ENCODE peak calls at places on chromosome 18, in eight cellular contexts. One of them, this sample, is unnamed.

GRCh38 chr18:59446012-59446411 is 86.9 kb upstream of the LMAN1 start:
- DNase-seq in HCT116: no peak
- DNase-seq in stomach: no peak
- DNase-seq in HepG2: no peak
- DNase-seq in H1: no peak
- DNase-seq in endothelial cell of umbilical vein: no peak
- DNase-seq in prostate gland: no peak
- DNase-seq in transverse colon: no peak
- DNase-seq in this sample: no peak

GRCh38 chr18:10190564-10190963 is 263.9 kb upstream of the APCDD1 start:
- DNase-seq in prostate gland: no peak
- DNase-seq in endothelial cell of umbilical vein: no peak
- DNase-seq in H1: no peak
- DNase-seq in transverse colon: no peak
- DNase-seq in HepG2: no peak
- DNase-seq in HCT116: no peak
- DNase-seq in stomach: no peak
- DNase-seq in this sample: no peak

GRCh38 chr18:78390348-78390929 is 589.2 kb upstream of the SALL3 start:
- DNase-seq in H1: no peak
- DNase-seq in HCT116: no peak
- DNase-seq in prostate gland: no peak
- DNase-seq in stomach: no peak
- DNase-seq in transverse colon: no peak
- DNase-seq in endothelial cell of umbilical vein: no peak
- DNase-seq in HepG2: no peak
- DNase-seq in this sample: no peak

GRCh38 chr18:12552884-12553242 is 105.0 kb downstream of the SPIRE1 start:
- DNase-seq in endothelial cell of umbilical vein: no peak
- DNase-seq in H1: no peak
- DNase-seq in prostate gland: no peak
- DNase-seq in stomach: no peak
- DNase-seq in HepG2: no peak
- DNase-seq in transverse colon: no peak
- DNase-seq in HCT116: no peak
- DNase-seq in this sample: no peak

GRCh38 chr18:12990128-12990485 is 1.1 kb upstream of the CEP192 start:
- DNase-seq in transverse colon: no peak
- DNase-seq in HepG2: no peak
- DNase-seq in prostate gland: no peak
- DNase-seq in stomach: no peak
- DNase-seq in endothelial cell of umbilical vein: no peak
- DNase-seq in H1: no peak
- DNase-seq in HCT116: no peak
- DNase-seq in this sample: no peak

GRCh38 chr18:67794512-67794911 is 278.0 kb upstream of the DSEL start:
- DNase-seq in HCT116: no peak
- DNase-seq in transverse colon: no peak
- DNase-seq in stomach: no peak
- DNase-seq in H1: no peak
- DNase-seq in endothelial cell of umbilical vein: no peak
- DNase-seq in HepG2: no peak
- DNase-seq in prostate gland: no peak
- DNase-seq in this sample: no peak

GRCh38 chr18:42094875-42095274 is 139.8 kb downstream of the PIK3C3 start:
- DNase-seq in transverse colon: no peak
- DNase-seq in H1: no peak
- DNase-seq in endothelial cell of umbilical vein: no peak
- DNase-seq in HepG2: no peak
- DNase-seq in HCT116: no peak
- DNase-seq in stomach: no peak
- DNase-seq in prostate gland: no peak
- DNase-seq in this sample: no peak

GRCh38 chr18:46939337-46939963 is 22.0 kb downstream of the KATNAL2 start:
- DNase-seq in stomach: no peak
- DNase-seq in prostate gland: no peak
- DNase-seq in H1: no peak
- DNase-seq in endothelial cell of umbilical vein: no peak
- DNase-seq in transverse colon: no peak
- DNase-seq in HCT116: no peak
- DNase-seq in HepG2: peak; percentile 15
- DNase-seq in this sample: no peak

GRCh38 chr18:11320981-11321380 is 171.6 kb upstream of the PIEZO2 start:
- DNase-seq in transverse colon: no peak
- DNase-seq in prostate gland: no peak
- DNase-seq in stomach: no peak
- DNase-seq in H1: no peak
- DNase-seq in HepG2: no peak
- DNase-seq in endothelial cell of umbilical vein: no peak
- DNase-seq in HCT116: no peak
- DNase-seq in this sample: no peak

DNA sequence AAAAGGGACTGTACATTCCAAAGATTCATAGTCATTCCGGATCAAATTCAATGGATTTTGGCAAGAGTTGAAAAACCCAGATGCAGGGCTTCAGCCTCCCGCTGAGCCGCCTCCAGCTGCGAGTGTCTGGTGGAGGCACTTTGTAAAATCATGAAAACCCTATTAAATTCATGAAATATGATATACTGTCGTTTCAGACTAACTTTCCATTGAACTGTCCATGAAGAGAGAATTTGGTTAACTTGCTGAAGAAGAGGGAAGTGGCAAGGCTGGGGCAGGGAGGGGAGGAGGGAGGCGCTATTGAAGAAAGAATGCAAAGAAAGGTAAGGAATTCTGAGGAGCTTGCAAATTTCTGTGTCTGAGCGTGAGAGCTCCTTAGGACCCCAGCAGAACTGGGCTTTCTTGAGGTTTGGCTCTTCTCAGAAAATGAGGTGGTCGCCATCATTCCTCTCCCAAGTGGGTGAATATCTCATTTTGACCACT is 25.7 kb upstream of the SLC14A2 start:
- DNase-seq in HCT116: no peak
- DNase-seq in HepG2: no peak
- DNase-seq in stomach: no peak
- DNase-seq in transverse colon: no peak
- DNase-seq in prostate gland: no peak
- DNase-seq in H1: no peak
- DNase-seq in endothelial cell of umbilical vein: no peak
- DNase-seq in this sample: no peak
- TF ChIP-seq POLR2AphosphoS5 in HCT116: no peak
- TF ChIP-seq POLR2AphosphoS5 in HepG2: no peak
- TF ChIP-seq POLR2AphosphoS5 in stomach: no peak
- TF ChIP-seq POLR2AphosphoS5 in transverse colon: no peak
- TF ChIP-seq POLR2AphosphoS5 in prostate gland: no peak
- TF ChIP-seq POLR2AphosphoS5 in H1: no peak
- TF ChIP-seq POLR2AphosphoS5 in endothelial cell of umbilical vein: no peak
- TF ChIP-seq POLR2AphosphoS5 in this sample: no peak

DNA sequence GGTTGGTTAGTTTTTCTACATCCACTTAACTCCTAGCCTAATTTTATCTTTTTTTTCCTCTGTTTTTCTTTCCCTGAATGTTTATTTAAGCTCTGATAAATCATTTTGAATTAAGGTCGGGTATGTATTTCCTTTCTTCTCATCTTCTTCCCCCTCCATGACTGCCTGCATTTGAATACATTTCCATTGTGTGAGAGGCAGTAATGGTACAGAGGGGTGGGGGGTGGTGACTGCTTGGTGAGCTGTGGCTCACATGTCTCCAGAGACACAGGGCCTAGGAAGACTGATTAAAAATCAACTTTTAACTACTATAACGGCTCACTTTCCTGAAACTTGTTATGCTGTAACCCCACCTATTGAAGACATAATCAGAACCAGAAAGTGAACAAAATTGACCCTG is 58.0 kb downstream of the NEDD4L start:
- DNase-seq in prostate gland: no peak
- DNase-seq in H1: no peak
- DNase-seq in stomach: no peak
- DNase-seq in transverse colon: no peak
- DNase-seq in endothelial cell of umbilical vein: no peak
- DNase-seq in HepG2: no peak
- DNase-seq in HCT116: no peak
- DNase-seq in this sample: no peak
- H3K4me1 ChIP-seq in prostate gland: no peaks in the 10 kb centered on the region
- H3K4me1 ChIP-seq in H1: peaks cover 12% of the 10 kb centered on the region
- H3K4me1 ChIP-seq in stomach: peaks cover 49% of the 10 kb centered on the region
- H3K4me1 ChIP-seq in transverse colon: peaks cover 7% of the 10 kb centered on the region
- H3K4me1 ChIP-seq in endothelial cell of umbilical vein: peaks cover 6% of the 10 kb centered on the region
- H3K4me1 ChIP-seq in HepG2: peaks cover 49% of the 10 kb centered on the region
- H3K4me1 ChIP-seq in HCT116: no peaks in the 10 kb centered on the region
- H3K4me1 ChIP-seq in this sample: no peaks in the 10 kb centered on the region

GRCh38 chr18:3251249-3251962 is 3.8 kb downstream of the MYL12A start:
- DNase-seq in stomach: no peak
- DNase-seq in HCT116: no peak
- DNase-seq in transverse colon: no peak
- DNase-seq in endothelial cell of umbilical vein: peak; percentile 28
- DNase-seq in prostate gland: no peak
- DNase-seq in HepG2: no peak
- DNase-seq in H1: no peak
- DNase-seq in this sample: no peak
- TF ChIP-seq POLR2AphosphoS5 in stomach: no peak
- TF ChIP-seq POLR2AphosphoS5 in HCT116: no peak
- TF ChIP-seq POLR2AphosphoS5 in transverse colon: no peak
- TF ChIP-seq POLR2AphosphoS5 in endothelial cell of umbilical vein: peak; percentile 64
- TF ChIP-seq POLR2AphosphoS5 in prostate gland: no peak
- TF ChIP-seq POLR2AphosphoS5 in HepG2: no peak
- TF ChIP-seq POLR2AphosphoS5 in H1: peak; percentile 50
- TF ChIP-seq POLR2AphosphoS5 in this sample: no peak

GRCh38 chr18:63312731-63313408 is 6.7 kb downstream of the BCL2 start:
- DNase-seq in endothelial cell of umbilical vein: no peak
- DNase-seq in HCT116: no peak
- DNase-seq in stomach: no peak
- DNase-seq in transverse colon: no peak
- DNase-seq in HepG2: no peak
- DNase-seq in prostate gland: no peak
- DNase-seq in H1: no peak
- DNase-seq in this sample: no peak

GRCh38 chr18:63314991-63315662 is 4.4 kb downstream of the BCL2 start:
- DNase-seq in H1: no peak
- DNase-seq in endothelial cell of umbilical vein: no peak
- DNase-seq in HCT116: no peak
- DNase-seq in stomach: no peak
- DNase-seq in transverse colon: no peak
- DNase-seq in HepG2: no peak
- DNase-seq in prostate gland: no peak
- DNase-seq in this sample: no peak

GRCh38 chr18:63314062-63314790 is 5.3 kb downstream of the BCL2 start:
- DNase-seq in endothelial cell of umbilical vein: no peak
- DNase-seq in prostate gland: no peak
- DNase-seq in stomach: no peak
- DNase-seq in H1: no peak
- DNase-seq in transverse colon: no peak
- DNase-seq in HepG2: no peak
- DNase-seq in HCT116: no peak
- DNase-seq in this sample: no peak

GRCh38 chr18:63311481-63312409 is 7.8 kb downstream of the BCL2 start:
- DNase-seq in stomach: no peak
- DNase-seq in HCT116: no peak
- DNase-seq in prostate gland: no peak
- DNase-seq in transverse colon: no peak
- DNase-seq in endothelial cell of umbilical vein: no peak
- DNase-seq in HepG2: no peak
- DNase-seq in H1: no peak
- DNase-seq in this sample: no peak

GRCh38 chr18:63313409-63313917 is 6.1 kb downstream of the BCL2 start:
- DNase-seq in HCT116: no peak
- DNase-seq in endothelial cell of umbilical vein: no peak
- DNase-seq in H1: no peak
- DNase-seq in transverse colon: no peak
- DNase-seq in stomach: no peak
- DNase-seq in prostate gland: no peak
- DNase-seq in HepG2: no peak
- DNase-seq in this sample: no peak
- H3K4me1 ChIP-seq in HCT116: no peaks in the 10 kb centered on the region
- H3K4me1 ChIP-seq in endothelial cell of umbilical vein: peaks cover 6% of the 10 kb centered on the region
- H3K4me1 ChIP-seq in H1: peaks cover 1% of the 10 kb centered on the region
- H3K4me1 ChIP-seq in transverse colon: peaks cover 3% of the 10 kb centered on the region
- H3K4me1 ChIP-seq in stomach: peaks cover 38% of the 10 kb centered on the region
- H3K4me1 ChIP-seq in prostate gland: no peaks in the 10 kb centered on the region
- H3K4me1 ChIP-seq in HepG2: peaks cover 16% of the 10 kb centered on the region
- H3K4me1 ChIP-seq in this sample: no peaks in the 10 kb centered on the region

GRCh38 chr18:34803877-34804276 is 93.8 kb downstream of the DTNA start:
- DNase-seq in endothelial cell of umbilical vein: no peak
- DNase-seq in stomach: no peak
- DNase-seq in HepG2: no peak
- DNase-seq in HCT116: no peak
- DNase-seq in prostate gland: no peak
- DNase-seq in transverse colon: no peak
- DNase-seq in H1: no peak
- DNase-seq in this sample: no peak
- TF ChIP-seq POLR2AphosphoS5 in endothelial cell of umbilical vein: no peak
- TF ChIP-seq POLR2AphosphoS5 in stomach: no peak
- TF ChIP-seq POLR2AphosphoS5 in HepG2: no peak
- TF ChIP-seq POLR2AphosphoS5 in HCT116: no peak
- TF ChIP-seq POLR2AphosphoS5 in prostate gland: no peak
- TF ChIP-seq POLR2AphosphoS5 in transverse colon: no peak
- TF ChIP-seq POLR2AphosphoS5 in H1: no peak
- TF ChIP-seq POLR2AphosphoS5 in this sample: no peak

GRCh38 chr18:77054606-77055428 is 77.8 kb downstream of the MBP start:
- DNase-seq in HCT116: no peak
- DNase-seq in transverse colon: peak; percentile 82
- DNase-seq in HepG2: peak; percentile 87
- DNase-seq in stomach: peak; percentile 82
- DNase-seq in prostate gland: peak; percentile 42
- DNase-seq in endothelial cell of umbilical vein: peak; percentile 88
- DNase-seq in H1: no peak
- DNase-seq in this sample: peak; percentile 55
- H3K4me1 ChIP-seq in HCT116: no peaks in the 10 kb centered on the region
- H3K4me1 ChIP-seq in transverse colon: peaks cover 11% of the 10 kb centered on the region
- H3K4me1 ChIP-seq in HepG2: peaks cover 43% of the 10 kb centered on the region
- H3K4me1 ChIP-seq in stomach: peaks cover 74% of the 10 kb centered on the region
- H3K4me1 ChIP-seq in prostate gland: no peaks in the 10 kb centered on the region
- H3K4me1 ChIP-seq in endothelial cell of umbilical vein: peaks cover 22% of the 10 kb centered on the region
- H3K4me1 ChIP-seq in H1: peaks cover 32% of the 10 kb centered on the region
- H3K4me1 ChIP-seq in this sample: no peaks in the 10 kb centered on the region

DNA sequence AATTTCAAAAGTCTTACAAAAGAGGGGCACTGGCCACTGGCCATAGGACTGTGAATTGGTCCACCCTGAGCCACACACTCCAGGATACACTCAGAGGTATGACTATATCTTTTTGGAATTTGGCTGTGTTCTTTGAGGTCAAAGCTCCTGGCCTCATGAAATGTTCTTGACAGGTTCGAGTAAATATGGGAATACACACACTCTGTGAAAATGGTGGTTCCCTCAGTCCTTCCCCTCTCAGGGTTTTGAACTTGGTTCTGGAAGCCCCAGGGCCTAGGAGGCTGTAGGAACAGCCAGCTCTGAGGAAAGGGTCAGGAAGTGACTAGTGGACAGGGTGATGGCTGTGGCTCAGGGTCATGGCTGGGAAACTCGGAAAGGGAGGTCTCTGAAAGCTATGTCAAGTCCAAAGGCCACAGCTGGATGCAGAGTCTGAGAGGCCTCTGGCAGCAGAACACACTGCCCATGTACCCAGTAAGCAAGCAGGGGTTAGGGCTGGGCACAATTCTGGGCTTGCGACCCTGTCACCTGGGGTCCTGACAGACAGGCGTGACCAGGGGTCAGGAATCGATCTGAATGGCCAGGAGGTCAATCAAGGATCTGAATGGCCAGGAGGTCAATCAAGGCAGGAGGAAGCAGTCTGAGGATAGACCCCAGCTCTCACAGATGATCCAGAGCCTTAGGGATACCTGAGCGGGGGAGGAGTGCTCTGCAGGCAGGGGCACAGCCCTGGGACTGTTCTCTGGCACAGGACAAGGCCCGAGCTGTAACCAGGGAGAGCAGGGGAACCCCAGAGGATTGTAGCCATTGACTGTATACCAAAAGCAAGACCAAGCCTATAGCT is 223.4 kb upstream of the SMAD2 start:
- DNase-seq in HepG2: peak; percentile 73
- DNase-seq in prostate gland: no peak
- DNase-seq in stomach: peak; percentile 26
- DNase-seq in transverse colon: no peak
- DNase-seq in H1: no peak
- DNase-seq in endothelial cell of umbilical vein: no peak
- DNase-seq in HCT116: no peak
- DNase-seq in this sample: no peak
- TF ChIP-seq POLR2AphosphoS5 in HepG2: no peak
- TF ChIP-seq POLR2AphosphoS5 in prostate gland: no peak
- TF ChIP-seq POLR2AphosphoS5 in stomach: peak; percentile 13
- TF ChIP-seq POLR2AphosphoS5 in transverse colon: no peak
- TF ChIP-seq POLR2AphosphoS5 in H1: no peak
- TF ChIP-seq POLR2AphosphoS5 in endothelial cell of umbilical vein: no peak
- TF ChIP-seq POLR2AphosphoS5 in HCT116: no peak
- TF ChIP-seq POLR2AphosphoS5 in this sample: no peak